ENCODE peak calls at places on chromosome 1, in four cellular contexts. One of them, this sample, is unnamed.

GRCh38 chr1:202858789-202859414 is 30.0 kb downstream of the RABIF start:
- DNase-seq in gastrocnemius medialis: no peak
- DNase-seq in upper lobe of left lung: no peak
- DNase-seq in heart left ventricle: peak
- DNase-seq in this sample: no peak

GRCh38 chr1:6003568-6004411 is 11.6 kb upstream of the NPHP4 start:
- DNase-seq in gastrocnemius medialis: no peak
- DNase-seq in upper lobe of left lung: peak
- DNase-seq in heart left ventricle: no peak
- DNase-seq in this sample: peak

GRCh38 chr1:227192163-227192562 is 126.1 kb downstream of the CDC42BPA start:
- DNase-seq in gastrocnemius medialis: peak
- DNase-seq in upper lobe of left lung: no peak
- DNase-seq in heart left ventricle: no peak
- DNase-seq in this sample: no peak

GRCh38 chr1:204296431-204296988 is 63.2 kb downstream of the PLEKHA6 start:
- DNase-seq in gastrocnemius medialis: no peak
- DNase-seq in upper lobe of left lung: no peak
- DNase-seq in heart left ventricle: peak
- DNase-seq in this sample: no peak

GRCh38 chr1:65066379-65066765 is 81.6 kb upstream of the AK4 start:
- DNase-seq in gastrocnemius medialis: no peak
- DNase-seq in upper lobe of left lung: no peak
- DNase-seq in heart left ventricle: no peak
- DNase-seq in this sample: no peak

GRCh38 chr1:182720465-182720864 is 36.1 kb upstream of the RGS8 start:
- DNase-seq in gastrocnemius medialis: no peak
- DNase-seq in upper lobe of left lung: no peak
- DNase-seq in heart left ventricle: no peak
- DNase-seq in this sample: no peak

GRCh38 chr1:91589438-91589837 is 88.8 kb downstream of the CDC7 start:
- DNase-seq in gastrocnemius medialis: no peak
- DNase-seq in upper lobe of left lung: no peak
- DNase-seq in heart left ventricle: no peak
- DNase-seq in this sample: no peak

GRCh38 chr1:118081387-118081786 is 103.6 kb downstream of the SPAG17 start:
- DNase-seq in gastrocnemius medialis: no peak
- DNase-seq in upper lobe of left lung: no peak
- DNase-seq in heart left ventricle: no peak
- DNase-seq in this sample: no peak

GRCh38 chr1:30607723-30608122 is 115.7 kb downstream of the MATN1 start:
- DNase-seq in gastrocnemius medialis: no peak
- DNase-seq in upper lobe of left lung: no peak
- DNase-seq in heart left ventricle: no peak
- DNase-seq in this sample: no peak
- TF ChIP-seq POLR2A in gastrocnemius medialis: no peak
- TF ChIP-seq POLR2A in upper lobe of left lung: no peak
- TF ChIP-seq POLR2A in heart left ventricle: no peak
- TF ChIP-seq POLR2A in this sample: no peak

GRCh38 chr1:161198877-161199431 is at the start of gene ADAMTS4:
- DNase-seq in gastrocnemius medialis: peak
- DNase-seq in upper lobe of left lung: no peak
- DNase-seq in heart left ventricle: peak
- DNase-seq in this sample: peak
- TF ChIP-seq POLR2A in gastrocnemius medialis: peak
- TF ChIP-seq POLR2A in upper lobe of left lung: no peak
- TF ChIP-seq POLR2A in heart left ventricle: peak
- TF ChIP-seq POLR2A in this sample: no peak

GRCh38 chr1:21368514-21369289 is 71.2 kb upstream of the NBPF3 start:
- DNase-seq in gastrocnemius medialis: peak
- DNase-seq in upper lobe of left lung: peak
- DNase-seq in heart left ventricle: peak
- DNase-seq in this sample: peak
- TF ChIP-seq POLR2A in gastrocnemius medialis: no peak
- TF ChIP-seq POLR2A in upper lobe of left lung: no peak
- TF ChIP-seq POLR2A in heart left ventricle: no peak
- TF ChIP-seq POLR2A in this sample: no peak

DNA sequence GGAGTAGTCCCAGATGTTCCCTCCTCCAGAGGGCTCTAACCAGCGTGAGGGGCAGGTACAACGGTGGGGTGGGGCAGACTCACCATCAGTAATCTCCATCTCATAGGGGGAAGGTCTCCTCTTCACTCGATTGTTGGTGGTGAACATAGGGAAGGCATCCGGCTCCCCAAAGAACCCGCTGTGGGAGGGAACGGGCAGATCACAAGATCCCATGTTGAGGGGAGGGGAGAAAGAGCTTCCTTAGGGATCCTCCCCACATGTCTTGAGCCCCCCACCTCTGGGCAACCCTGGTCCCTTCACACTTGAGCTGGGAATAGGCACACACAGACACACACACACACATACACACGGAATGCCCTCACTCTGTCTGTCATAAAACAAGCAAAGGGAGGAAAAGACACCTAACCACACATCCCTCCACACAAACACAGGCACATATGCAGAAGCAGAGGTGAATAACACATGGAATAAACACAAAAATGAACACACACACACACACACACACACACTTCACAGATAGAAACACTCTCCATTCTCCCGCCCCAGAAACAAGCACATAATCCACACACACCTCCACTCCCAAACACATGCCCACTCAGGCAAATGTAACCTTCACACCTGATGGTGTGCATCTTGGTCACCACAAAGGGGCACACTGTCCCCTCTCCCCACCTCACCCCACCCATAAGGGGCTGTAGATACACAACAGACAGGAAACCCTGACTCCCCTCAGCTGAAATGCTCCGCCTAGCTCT is 7.9 kb downstream of the TAL1 start:
- DNase-seq in gastrocnemius medialis: no peak
- DNase-seq in upper lobe of left lung: no peak
- DNase-seq in heart left ventricle: no peak
- DNase-seq in this sample: no peak
- TF ChIP-seq POLR2A in gastrocnemius medialis: no peak
- TF ChIP-seq POLR2A in upper lobe of left lung: no peak
- TF ChIP-seq POLR2A in heart left ventricle: no peak
- TF ChIP-seq POLR2A in this sample: no peak

DNA sequence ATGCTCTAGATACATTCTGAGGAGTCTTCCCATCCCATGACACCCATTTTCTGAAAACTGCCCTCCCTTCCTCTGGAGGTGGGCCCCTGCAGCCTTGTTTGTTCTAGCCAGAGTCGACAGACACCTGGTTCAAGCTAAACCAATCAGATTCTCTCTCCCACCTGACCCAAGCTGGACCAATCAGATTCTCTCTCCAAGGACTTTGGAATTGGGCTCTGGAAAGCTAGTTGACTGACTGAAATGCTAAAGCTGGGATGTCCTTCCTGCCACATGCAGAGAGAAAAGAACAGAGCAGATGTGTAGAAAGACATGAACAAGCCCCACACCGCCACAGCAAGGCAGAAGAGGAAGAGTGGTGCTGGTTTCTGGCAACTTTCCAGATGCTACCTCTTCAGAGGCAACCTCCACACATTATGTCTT is 24.6 kb downstream of the ASAP3 start:
- DNase-seq in gastrocnemius medialis: no peak
- DNase-seq in upper lobe of left lung: no peak
- DNase-seq in heart left ventricle: no peak
- DNase-seq in this sample: no peak
- TF ChIP-seq POLR2A in gastrocnemius medialis: no peak
- TF ChIP-seq POLR2A in upper lobe of left lung: no peak
- TF ChIP-seq POLR2A in heart left ventricle: no peak
- TF ChIP-seq POLR2A in this sample: no peak

GRCh38 chr1:27849951-27850350 is 19.4 kb downstream of the PPP1R8 start:
- DNase-seq in gastrocnemius medialis: no peak
- DNase-seq in upper lobe of left lung: no peak
- DNase-seq in heart left ventricle: no peak
- DNase-seq in this sample: no peak
- TF ChIP-seq POLR2A in gastrocnemius medialis: no peak
- TF ChIP-seq POLR2A in upper lobe of left lung: no peak
- TF ChIP-seq POLR2A in heart left ventricle: no peak
- TF ChIP-seq POLR2A in this sample: no peak

GRCh38 chr1:27887215-27888035 is 15.1 kb downstream of the THEMIS2 start:
- DNase-seq in gastrocnemius medialis: no peak
- DNase-seq in upper lobe of left lung: peak
- DNase-seq in heart left ventricle: no peak
- DNase-seq in this sample: peak
- TF ChIP-seq POLR2A in gastrocnemius medialis: no peak
- TF ChIP-seq POLR2A in upper lobe of left lung: no peak
- TF ChIP-seq POLR2A in heart left ventricle: no peak
- TF ChIP-seq POLR2A in this sample: no peak

DNA sequence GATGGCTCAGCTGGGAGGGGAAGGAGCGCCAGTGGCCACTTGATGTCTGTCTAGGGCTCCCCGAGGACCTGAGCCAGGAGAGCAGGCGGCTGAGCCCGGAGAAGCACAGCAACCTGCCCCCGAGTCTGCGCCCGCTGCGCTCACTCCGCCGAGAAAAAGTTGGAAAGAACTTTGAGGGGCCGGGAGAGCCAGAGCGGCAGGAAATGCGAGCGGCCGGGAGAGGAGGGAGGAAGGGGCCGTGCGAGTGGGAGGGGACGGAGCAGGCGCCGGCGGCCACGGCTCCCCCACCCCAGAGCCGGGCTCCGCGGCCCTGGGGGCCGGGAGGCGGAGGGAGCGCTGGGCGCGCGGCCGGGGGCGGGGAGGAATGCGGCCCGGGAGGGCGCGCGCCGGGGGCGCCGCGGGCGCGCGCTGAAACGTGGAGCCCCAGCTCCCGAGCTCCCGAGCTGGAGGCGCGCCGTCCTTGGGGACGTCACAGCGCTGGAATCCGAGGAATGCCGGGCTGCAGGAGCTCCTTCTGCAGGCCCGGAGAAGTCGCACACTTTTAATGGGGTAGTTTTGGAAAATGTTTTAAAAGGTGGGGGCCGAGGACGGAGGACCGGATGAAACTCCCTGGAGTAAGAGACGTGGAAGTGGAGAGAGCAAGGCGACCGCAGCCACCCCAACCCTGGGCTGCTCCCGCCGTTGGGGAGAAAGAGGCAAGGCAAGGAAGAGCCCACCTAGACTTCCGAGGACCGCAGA is at the start of gene PTPN14:
- DNase-seq in gastrocnemius medialis: peak
- DNase-seq in upper lobe of left lung: peak
- DNase-seq in heart left ventricle: peak
- DNase-seq in this sample: peak
- TF ChIP-seq POLR2A in gastrocnemius medialis: peak
- TF ChIP-seq POLR2A in upper lobe of left lung: peak
- TF ChIP-seq POLR2A in heart left ventricle: peak
- TF ChIP-seq POLR2A in this sample: no peak

DNA sequence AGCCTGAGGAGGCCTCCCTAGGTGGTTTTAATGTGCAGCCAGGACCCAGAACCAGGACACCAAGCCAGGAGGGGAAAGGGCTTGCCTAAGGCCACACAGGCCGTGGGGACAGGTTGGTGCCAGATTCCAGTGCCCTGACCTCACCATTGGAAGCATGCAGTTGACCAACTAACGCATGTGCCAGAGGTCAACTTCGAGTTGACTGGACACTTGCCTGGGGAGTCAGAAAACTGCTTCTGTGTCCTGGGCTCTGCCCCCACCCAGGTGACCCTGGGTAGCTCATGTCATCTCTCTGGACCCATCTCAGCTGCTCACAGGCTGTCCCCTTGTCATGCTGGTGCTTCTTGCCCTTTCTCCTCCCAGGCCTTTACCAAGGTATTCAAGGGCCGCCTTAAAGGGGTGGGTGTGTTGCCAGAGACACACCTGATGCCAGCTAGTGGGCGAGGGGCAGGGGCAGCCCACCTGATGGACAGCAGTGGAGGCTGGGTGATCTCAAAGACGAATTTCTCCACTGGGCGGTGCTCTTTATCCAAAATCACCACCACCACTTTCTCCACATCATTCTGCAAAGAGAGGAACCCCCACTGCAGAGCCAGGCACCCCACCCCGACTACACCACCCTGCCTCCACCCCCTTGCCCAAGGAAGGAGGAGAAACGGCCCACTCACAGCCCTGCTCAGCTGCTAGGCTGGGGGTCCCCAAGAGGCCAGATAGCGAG is 4.4 kb downstream of the MAD2L2 start:
- DNase-seq in gastrocnemius medialis: no peak
- DNase-seq in upper lobe of left lung: no peak
- DNase-seq in heart left ventricle: no peak
- DNase-seq in this sample: no peak
- TF ChIP-seq POLR2A in gastrocnemius medialis: no peak
- TF ChIP-seq POLR2A in upper lobe of left lung: no peak
- TF ChIP-seq POLR2A in heart left ventricle: no peak
- TF ChIP-seq POLR2A in this sample: no peak

GRCh38 chr1:151037032-151037431 is 646 bp downstream of the BNIPL start:
- DNase-seq in gastrocnemius medialis: no peak
- DNase-seq in upper lobe of left lung: no peak
- DNase-seq in heart left ventricle: no peak
- DNase-seq in this sample: no peak
- TF ChIP-seq POLR2A in gastrocnemius medialis: no peak
- TF ChIP-seq POLR2A in upper lobe of left lung: no peak
- TF ChIP-seq POLR2A in heart left ventricle: no peak
- TF ChIP-seq POLR2A in this sample: no peak

This sample was measured in spleen.